ENCODE peak calls at places on chromosomes 4 and X, in seven cellular contexts. T is neural progenitor cell; S is CD8-positive, alpha-beta T cell; C is right lobe of liver; N is left ventricle myocardium inferior; R is heart right ventricle; B is brain microvascular endothelial cell. U is an unnamed sample.
A peak's percentile ranks its signal among the peaks of the same experiment; 100 is the strongest.

GRCh38 chr4:138445098-138445497 is 202.9 kb upstream of the SLC7A11 start:
- DNase-seq in B (no peak), R (no peak), T (no peak), N (no peak), S (no peak), C (no peak), U (peak; percentile 27)

GRCh38 chrX:151151668-151152267 is 24.6 kb upstream of the GPR50 start:
- DNase-seq in C (no peak), R (peak; percentile 6), B (peak; percentile 16), S (peak; percentile 4), T (peak; percentile 70), N (no peak), U (peak; percentile 51)

GRCh38 chrX:9997041-9997440 is 29.9 kb downstream of the CLDN34 start:
- DNase-seq in N (no peak), S (no peak), T (no peak), R (no peak), C (no peak), B (no peak), U (no peak)

GRCh38 chrX:41922694-41923171 is 621 bp downstream of the CASK start:
- DNase-seq in B (no peak), S (no peak), C (peak; percentile 57), N (peak; percentile 23), T (peak; percentile 61), R (peak; percentile 4), U (peak; percentile 13)

GRCh38 chr4:65367306-65367705 is 303.0 kb downstream of the EPHA5 start:
- DNase-seq in S (no peak), B (peak; percentile 19), C (no peak), N (no peak), R (no peak), T (no peak), U (no peak)

GRCh38 chrX:71154196-71154595 is 9.6 kb downstream of the NLGN3 start:
- DNase-seq in N (no peak), S (no peak), R (no peak), B (no peak), T (no peak), C (no peak), U (no peak)

GRCh38 chr4:8727131-8727530 is 134.6 kb downstream of the CPZ start:
- DNase-seq in C (peak; percentile 8), B (no peak), N (no peak), T (no peak), S (no peak), R (no peak), U (no peak)

GRCh38 chr4:148962539-148963290 is 520.5 kb upstream of the NR3C2 start:
- DNase-seq in T (no peak), S (no peak), C (no peak), R (no peak), N (no peak), B (peak; percentile 13), U (peak; percentile 6)

GRCh38 chrX:53262918-53263394 is 18.4 kb downstream of the IQSEC2 start:
- DNase-seq in B (peak; percentile 44), T (no peak), R (no peak), S (no peak), N (no peak), C (no peak), U (peak; percentile 56)

GRCh38 chr4:5638976-5639375 is 69.4 kb downstream of the EVC2 start:
- DNase-seq in N (no peak), S (no peak), R (no peak), C (no peak), B (peak; percentile 61), T (no peak), U (peak; percentile 19)

GRCh38 chr4:139278956-139279722 is 886 bp downstream of the MGARP start:
- DNase-seq in N (no peak), R (no peak), B (no peak), C (no peak), S (no peak), T (peak; percentile 49), U (peak; percentile 28)

GRCh38 chrX:129496625-129497024 is 26.7 kb downstream of the SMARCA1 start:
- DNase-seq in N (no peak), B (no peak), S (no peak), C (no peak), T (no peak), R (no peak), U (peak; percentile 20)

GRCh38 chr4:93466440-93466839 is 362.1 kb upstream of the ATOH1 start:
- DNase-seq in S (no peak), N (no peak), T (peak; percentile 41), B (no peak), R (no peak), C (no peak), U (no peak)

GRCh38 chr4:84530871-84531270 is 31.8 kb upstream of the NKX6-1 start:
- DNase-seq in N (no peak), C (no peak), T (no peak), S (no peak), R (no peak), B (peak; percentile 18), U (peak; percentile 41)

GRCh38 chr4:130395871-130396270 is 1299.9 kb downstream of the C4orf33 start:
- DNase-seq in C (no peak), R (no peak), T (no peak), N (no peak), S (no peak), B (peak; percentile 47), U (peak; percentile 63)

GRCh38 chr4:124803641-124804040 is 91.1 kb upstream of the ANKRD50 start:
- DNase-seq in S (no peak), N (no peak), B (peak; percentile 32), T (no peak), R (no peak), C (no peak), U (no peak)

GRCh38 chr4:159248383-159249178 is 145.7 kb downstream of the RAPGEF2 start:
- DNase-seq in T (no peak), S (no peak), R (no peak), N (no peak), B (peak; percentile 57), C (no peak), U (peak; percentile 92)

GRCh38 chr4:125985856-125986255 is 671.1 kb downstream of the FAT4 start:
- DNase-seq in C (no peak), N (no peak), T (no peak), R (no peak), S (no peak), B (no peak), U (no peak)

GRCh38 chr4:8696369-8697127 is 104.0 kb downstream of the CPZ start:
- DNase-seq in N (no peak), B (no peak), R (no peak), S (no peak), T (no peak), C (no peak), U (no peak)

DNA sequence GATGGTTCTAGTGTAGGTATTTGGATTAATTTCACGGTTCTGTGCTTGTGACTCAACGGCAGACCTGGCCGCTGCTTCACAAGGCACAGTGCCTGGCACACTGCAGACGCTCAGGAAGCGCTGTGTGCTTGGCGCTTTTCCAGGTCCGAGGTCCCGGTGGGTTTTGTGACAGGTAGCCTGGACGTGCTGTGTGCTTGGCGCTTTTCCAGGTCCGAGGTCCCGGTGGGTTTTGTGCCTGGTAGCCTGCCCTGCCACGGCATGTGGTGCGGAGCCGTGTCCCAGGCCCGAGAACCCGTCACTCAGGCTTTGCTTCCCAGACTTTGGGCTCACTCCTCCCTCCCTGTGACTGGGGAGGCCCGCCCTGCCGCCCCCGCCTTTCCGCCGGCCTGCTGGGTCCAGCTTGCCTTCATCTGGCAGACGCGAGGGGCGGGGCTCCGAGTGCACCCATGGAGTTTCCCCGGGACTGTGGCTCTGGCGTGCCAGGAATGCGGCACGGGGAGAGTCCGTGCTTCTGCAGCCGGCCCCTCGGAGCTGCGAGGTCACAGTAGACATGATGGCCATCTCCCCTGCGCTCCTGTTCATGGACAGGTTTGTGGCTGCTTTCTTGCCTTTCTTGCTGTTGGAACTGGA is 44.2 kb downstream of the TBC1D14 start:
- DNase-seq in N (peak; percentile 81), S (no peak), C (peak; percentile 68), T (peak; percentile 85), B (peak; percentile 76), R (peak; percentile 82), U (peak; percentile 86)
- H3K4me3 ChIP-seq in N (peak overlapping the region; percentile 46), S (no peak overlapping the region), C (no peak overlapping the region), T (no peak overlapping the region), B (no peak overlapping the region), R (peak overlapping the region; percentile 36), U (peak overlapping the region; percentile 34)

GRCh38 chr4:180947421-180947820 is 1295.8 kb upstream of the TENM3 start:
- DNase-seq in B (no peak), R (no peak), T (peak; percentile 11), C (no peak), S (no peak), N (no peak), U (no peak)
- TF ChIP-seq CTCF in B (no peak), R (no peak), T (peak; percentile 28), C (peak; percentile 15), S (no peak), N (no peak), U (no peak)

GRCh38 chr4:25656031-25656430 is 380 bp downstream of the SLC34A2 start:
- DNase-seq in S (no peak), R (no peak), T (no peak), B (no peak), C (no peak), N (no peak), U (no peak)
- H3K4me3 ChIP-seq in S (no peak overlapping the region), R (no peak overlapping the region), T (peak overlapping the region; percentile 47), B (no peak overlapping the region), C (no peak overlapping the region), N (peak overlapping the region; percentile 48), U (no peak overlapping the region)

GRCh38 chrX:130545796-130546195 is 144.0 kb downstream of the RBMX2 start:
- DNase-seq in T (no peak), C (no peak), B (no peak), N (no peak), R (no peak), S (no peak), U (no peak)

GRCh38 chrX:130543603-130544002 is 141.8 kb downstream of the RBMX2 start:
- DNase-seq in N (no peak), S (no peak), B (no peak), T (no peak), R (no peak), C (no peak), U (no peak)

GRCh38 chrX:130539721-130540321 is 138.0 kb downstream of the RBMX2 start:
- DNase-seq in S (peak; percentile 4), N (peak; percentile 18), C (no peak), B (peak; percentile 35), R (peak; percentile 17), T (peak; percentile 61), U (peak; percentile 55)
- TF ChIP-seq CTCF in S (peak; percentile 51), N (peak; percentile 75), C (peak; percentile 55), B (peak; percentile 80), R (peak; percentile 27), T (peak; percentile 70), U (peak; percentile 67)

DNA sequence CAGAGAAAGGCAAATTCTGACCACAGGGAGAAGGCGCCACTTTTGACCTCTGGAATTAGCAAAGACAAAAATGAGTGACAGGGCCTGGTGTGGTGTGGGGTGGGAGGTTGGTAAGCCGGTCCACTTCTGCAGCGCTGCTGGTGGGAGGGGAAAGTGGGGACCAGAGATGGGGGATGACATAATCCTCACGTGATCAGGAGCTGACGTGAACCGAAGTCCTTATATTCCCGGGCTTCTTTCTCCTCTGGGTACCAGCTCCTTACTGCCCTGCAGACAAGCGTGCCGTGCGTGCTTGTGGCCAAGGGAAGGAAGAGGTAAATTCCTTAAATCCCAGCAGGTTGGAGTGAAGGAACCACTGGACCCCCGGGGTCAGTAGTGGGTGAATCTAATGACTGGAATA is at the start of gene TCEAL7:
- DNase-seq in N (peak; percentile 23), C (no peak), T (peak; percentile 33), S (no peak), R (peak; percentile 32), B (no peak), U (peak; percentile 31)
- H3K4me3 ChIP-seq in N (peak within 1 kb of the TSS; percentile 60), C (no peak within 1 kb of the TSS), T (peak within 1 kb of the TSS; percentile 42), S (no peak within 1 kb of the TSS), R (peak within 1 kb of the TSS; percentile 45), B (peak within 1 kb of the TSS; percentile 53), U (peak within 1 kb of the TSS; percentile 40)